ENCODE peak calls at places on chromosomes 7 and 10, in eight cellular contexts. L is Right ventricle myocardium superior; H is ecto neural progenitor cell; G is astrocyte of the spinal cord; U is AG04450; K is stimulated activated CD8-positive, alpha-beta memory T cell treated with anti-CD3 and anti-CD28 coated beads, Interleukin-15, amount 100 ng/mL, for 4 hours; V is cardiac fibroblast; C is heart right ventricle. I is an unnamed sample.

GRCh38 chr7:36408589-36408988 is 18.9 kb downstream of the ANLN start:
- DNase-seq in L (no peak), H (no peak), G (no peak), U (no peak), K (no peak), V (peak; percentile 42), C (no peak), I (no peak)

GRCh38 chr7:2082357-2083038 is 150.2 kb downstream of the MAD1L1 start:
- DNase-seq in L (no peak), H (no peak), G (peak; percentile 77), U (peak; percentile 59), K (no peak), V (peak; percentile 81), C (no peak), I (no peak)

GRCh38 chr7:55593172-55593514 is 20.8 kb upstream of the VOPP1 start:
- DNase-seq in L (no peak), H (no peak), G (no peak), U (no peak), K (no peak), V (no peak), C (no peak), I (no peak)

GRCh38 chr10:381805-382204 is 246.6 kb downstream of the ZMYND11 start:
- DNase-seq in L (no peak), H (no peak), G (no peak), U (no peak), K (no peak), V (no peak), C (no peak), I (no peak)

GRCh38 chr10:86360657-86361056 is 5.9 kb downstream of the GRID1 start:
- DNase-seq in L (peak; percentile 8), H (no peak), G (no peak), U (no peak), K (no peak), V (no peak), C (no peak), I (no peak)

GRCh38 chr10:36621346-36621745 is 504.1 kb upstream of the ANKRD30A start:
- DNase-seq in L (no peak), H (no peak), G (peak; percentile 29), U (no peak), K (no peak), V (no peak), C (no peak), I (no peak)

GRCh38 chr10:78986419-78986818 is 82.3 kb upstream of the ZMIZ1 start:
- DNase-seq in L (peak; percentile 3), H (no peak), G (no peak), U (no peak), K (no peak), V (peak; percentile 69), C (no peak), I (no peak)

GRCh38 chr7:22849158-22849557 is 26.5 kb upstream of the TOMM7 start:
- DNase-seq in L (no peak), H (no peak), G (no peak), U (no peak), K (no peak), V (peak; percentile 33), C (no peak), I (no peak)

GRCh38 chr7:16891338-16891737 is 9.6 kb upstream of the AGR3 start:
- DNase-seq in L (no peak), H (no peak), G (peak; percentile 71), U (peak; percentile 30), K (no peak), V (peak; percentile 74), C (no peak), I (no peak)

GRCh38 chr7:129332354-129333056 is 101.7 kb upstream of the STRIP2 start:
- DNase-seq in L (no peak), H (no peak), G (peak; percentile 53), U (peak; percentile 66), K (no peak), V (peak; percentile 42), C (no peak), I (no peak)

GRCh38 chr7:116339564-116339963 is 129.2 kb downstream of the TES start:
- DNase-seq in L (no peak), H (no peak), G (peak; percentile 45), U (no peak), K (no peak), V (no peak), C (no peak), I (no peak)

GRCh38 chr10:43888551-43888950 is 239.9 kb upstream of the ZNF32 start:
- DNase-seq in L (no peak), H (no peak), G (peak; percentile 72), U (peak; percentile 72), K (no peak), V (peak; percentile 81), C (no peak), I (no peak)

GRCh38 chr10:115092555-115093285 is 445 bp upstream of the ATRNL1 start:
- DNase-seq in L (peak; percentile 40), H (peak; percentile 76), G (peak; percentile 62), U (no peak), K (peak; percentile 1), V (peak; percentile 48), C (peak; percentile 17), I (peak; percentile 75)

GRCh38 chr7:127417346-127417745 is 24.8 kb upstream of the ZNF800 start:
- DNase-seq in L (no peak), H (no peak), G (no peak), U (no peak), K (no peak), V (no peak), C (no peak), I (no peak)

I was measured in type B pancreatic cell.